ENCODE peak calls at places on chromosome 2, in five cellular contexts. H, I, L, U and J are unnamed samples.

GRCh38 chr2:197090713-197091367 is 164.3 kb upstream of the PGAP1 start:
- DNase-seq in I (peak; percentile 49), U (no peak), H (peak; percentile 39), L (no peak), J (no peak)

GRCh38 chr2:190717306-190717705 is 68.4 kb downstream of the NAB1 start:
- DNase-seq in I (no peak), L (no peak), U (no peak), H (no peak), J (no peak)

GRCh38 chr2:140851258-140851657 is 1279.6 kb downstream of the LRP1B start:
- DNase-seq in L (no peak), I (no peak), U (no peak), H (no peak), J (no peak)

GRCh38 chr2:62435720-62436119 is 70.3 kb downstream of the TMEM17 start:
- DNase-seq in U (no peak), I (no peak), H (no peak), L (no peak), J (no peak)

GRCh38 chr2:181574321-181574720 is 82.6 kb downstream of the CERKL start:
- DNase-seq in L (no peak), I (no peak), U (no peak), H (no peak), J (no peak)

GRCh38 chr2:129929321-129930290 is 49.9 kb upstream of the RAB6C start:
- DNase-seq in L (no peak), U (peak; percentile 71), H (no peak), I (no peak), J (peak; percentile 68)

GRCh38 chr2:188978291-188979081 is 4.3 kb downstream of the COL3A1 start:
- DNase-seq in L (peak; percentile 51), U (no peak), I (no peak), H (peak; percentile 26), J (no peak)

GRCh38 chr2:207135340-207135739 is 30.4 kb downstream of the KLF7 start:
- DNase-seq in I (no peak), L (no peak), U (no peak), H (no peak), J (no peak)

GRCh38 chr2:30708491-30709290 is 98.6 kb downstream of the CAPN13 start:
- DNase-seq in L (no peak), I (no peak), U (no peak), H (peak; percentile 21), J (no peak)

GRCh38 chr2:11502740-11503292 is 31.0 kb upstream of the GREB1 start:
- DNase-seq in H (no peak), L (no peak), U (no peak), I (no peak), J (no peak)

GRCh38 chr2:85930129-85931124 is 41.6 kb upstream of the ST3GAL5 start:
- DNase-seq in U (no peak), H (no peak), L (no peak), I (no peak), J (no peak)

GRCh38 chr2:228875152-228875875 is 395.8 kb downstream of the PID1 start:
- DNase-seq in I (no peak), L (no peak), U (no peak), H (no peak), J (no peak)

DNA sequence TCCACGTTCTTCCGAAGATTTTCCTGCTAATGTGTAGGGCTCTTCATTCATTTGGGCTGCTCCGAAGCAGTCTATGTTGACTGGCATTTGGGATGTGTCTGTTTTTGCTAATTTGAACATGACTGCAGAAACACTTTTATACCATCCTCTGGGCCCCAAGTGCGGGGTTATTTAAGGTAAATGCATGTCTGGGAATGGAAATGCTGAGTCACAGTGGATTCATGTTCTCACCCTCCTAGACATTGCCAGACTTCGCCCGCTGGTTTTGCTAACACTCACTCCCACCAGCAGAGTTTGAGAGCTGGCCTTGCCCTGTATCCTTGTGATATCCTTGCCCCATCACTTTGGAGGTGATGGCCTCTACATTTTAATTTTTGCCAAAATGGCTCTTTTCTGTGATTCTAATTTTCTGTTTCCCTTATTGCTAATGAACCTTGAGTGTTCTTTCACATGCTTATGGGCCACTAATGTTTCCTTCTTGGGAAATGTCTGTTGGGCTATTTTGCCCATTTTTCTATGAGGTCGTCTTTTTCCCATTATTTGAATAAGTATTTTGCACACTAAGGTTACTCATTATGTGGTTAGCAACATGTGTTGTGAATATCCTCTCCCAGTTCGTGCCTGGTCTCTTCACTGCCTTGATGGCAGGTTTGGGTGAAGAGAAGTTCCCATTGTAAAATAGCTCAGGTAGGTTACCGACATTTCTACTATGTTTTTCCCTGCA is 204.1 kb downstream of the GLI2 start:
- DNase-seq in H (no peak), L (peak; percentile 49), U (no peak), I (no peak), J (no peak)
- H3K27ac ChIP-seq in H (no peak overlapping the region), L (peak overlapping the region; percentile 12), U (no peak overlapping the region), I (no peak overlapping the region), J (no peak overlapping the region)

GRCh38 chr2:16203691-16204090 is 263.3 kb downstream of the MYCN start:
- DNase-seq in U (no peak), I (peak; percentile 37), L (no peak), H (no peak), J (no peak)

GRCh38 chr2:16205631-16206030 is 265.3 kb downstream of the MYCN start:
- DNase-seq in L (no peak), I (no peak), U (no peak), H (no peak), J (no peak)

GRCh38 chr2:16206191-16206944 is 266.0 kb downstream of the MYCN start:
- DNase-seq in I (no peak), H (no peak), L (no peak), U (no peak), J (no peak)

GRCh38 chr2:16204251-16204650 is 263.9 kb downstream of the MYCN start:
- DNase-seq in L (no peak), I (no peak), U (no peak), H (no peak), J (no peak)

GRCh38 chr2:16204791-16205620 is 264.7 kb downstream of the MYCN start:
- DNase-seq in L (no peak), U (no peak), H (no peak), I (no peak), J (no peak)
- H3K27ac ChIP-seq in L (no peak overlapping the region), U (no peak overlapping the region), H (no peak overlapping the region), I (no peak overlapping the region), J (no peak overlapping the region)

GRCh38 chr2:59034791-59035190 is 793.7 kb upstream of the FANCL start:
- DNase-seq in L (no peak), H (no peak), I (no peak), U (no peak), J (no peak)
- H3K27ac ChIP-seq in L (no peak overlapping the region), H (no peak overlapping the region), I (no peak overlapping the region), U (no peak overlapping the region), J (no peak overlapping the region)

GRCh38 chr2:191901031-191901430 is 54.1 kb upstream of the CAVIN2 start:
- DNase-seq in L (no peak), U (no peak), H (peak; percentile 69), I (no peak), J (no peak)
- H3K27ac ChIP-seq in L (no peak overlapping the region), U (no peak overlapping the region), H (no peak overlapping the region), I (no peak overlapping the region), J (no peak overlapping the region)